ENCODE peak calls at places on chromosome 11, in four cellular contexts. L is Karpas-422, M is upper lobe of right lung, O is left lung. P is an unnamed sample.

GRCh38 chr11:86515297-86516094 is 140.8 kb downstream of the CCDC81 start:
- DNase-seq in L (no peak), M (no peak), O (no peak), P (no peak)

GRCh38 chr11:97860237-97860636 is 1160.5 kb upstream of the CNTN5 start:
- DNase-seq in L (no peak), M (no peak), O (no peak), P (no peak)

GRCh38 chr11:124875401-124875800 is 10.2 kb downstream of the ROBO3 start:
- DNase-seq in L (no peak), M (peak), O (no peak), P (no peak)

GRCh38 chr11:125088576-125089455 is 22.6 kb downstream of the TMEM218 start:
- DNase-seq in L (no peak), M (no peak), O (no peak), P (no peak)

GRCh38 chr11:94873910-94874575 is 99.3 kb downstream of the CWC15 start:
- DNase-seq in L (no peak), M (no peak), O (no peak), P (no peak)

GRCh38 chr11:72528121-72528520 is 93.8 kb upstream of the CLPB start:
- DNase-seq in L (no peak), M (no peak), O (no peak), P (no peak)

GRCh38 chr11:44032304-44033085 is 15.3 kb upstream of the ACCSL start:
- DNase-seq in L (no peak), M (peak), O (peak), P (no peak)

GRCh38 chr11:44036811-44037657 is 10.7 kb upstream of the ACCSL start:
- DNase-seq in L (peak), M (peak), O (peak), P (peak)

GRCh38 chr11:61679893-61680621 is at the start of gene DAGLA:
- DNase-seq in L (peak), M (peak), O (peak), P (peak)

GRCh38 chr11:65132238-65132987 is 1.9 kb downstream of the SYVN1 start:
- DNase-seq in L (peak), M (no peak), O (peak), P (peak)
- H3K4me3 ChIP-seq in L (peak), M (peak), O (peak), P (peak)

GRCh38 chr11:126146454-126147192 is 64.8 kb downstream of the RPUSD4 start:
- DNase-seq in L (peak), M (no peak), O (no peak), P (no peak)
- H3K4me3 ChIP-seq in L (no peak), M (no peak), O (no peak), P (no peak)

DNA sequence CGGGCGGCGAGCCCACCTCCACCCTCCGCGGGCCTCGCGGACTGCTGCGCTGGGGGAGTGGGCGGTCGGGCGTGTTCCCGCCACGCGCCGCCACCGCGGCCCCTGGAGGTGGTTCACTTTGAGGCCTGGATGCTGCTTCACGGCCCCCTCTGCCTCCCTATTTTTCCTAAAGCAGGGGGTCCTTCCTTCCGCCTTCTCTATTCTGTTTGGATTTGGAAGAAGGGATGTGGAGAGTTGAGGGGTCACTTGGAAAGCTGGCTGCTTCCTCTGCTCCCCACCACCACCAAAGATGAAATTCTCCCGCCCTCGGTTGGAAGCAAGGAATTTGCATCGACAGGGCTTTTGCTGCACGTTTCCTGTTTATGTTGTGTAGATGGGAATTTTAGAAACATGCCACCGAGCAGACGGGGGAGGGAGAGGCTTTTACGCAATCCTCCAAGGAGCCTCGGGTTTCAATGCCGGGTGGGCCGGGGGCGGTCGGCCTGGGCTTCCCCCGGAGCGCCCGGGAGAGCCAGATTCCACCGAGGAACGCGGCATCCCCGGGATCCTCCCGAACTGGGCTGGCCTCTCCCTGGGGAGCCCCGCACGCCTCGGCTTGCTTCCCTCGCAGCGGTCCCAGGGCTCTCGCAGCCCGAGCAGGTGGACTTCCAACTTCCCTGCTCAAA is 402 bp upstream of the SBF2 start:
- DNase-seq in L (peak), M (peak), O (peak), P (no peak)
- H3K4me3 ChIP-seq in L (peak), M (peak), O (peak), P (peak)

GRCh38 chr11:36109499-36109849 is 165.6 kb downstream of the LDLRAD3 start:
- DNase-seq in L (no peak), M (no peak), O (no peak), P (no peak)

GRCh38 chr11:36105743-36106581 is 162.1 kb downstream of the LDLRAD3 start:
- DNase-seq in L (no peak), M (no peak), O (no peak), P (no peak)

GRCh38 chr11:36110698-36111410 is 167.0 kb downstream of the LDLRAD3 start:
- DNase-seq in L (no peak), M (no peak), O (no peak), P (no peak)

GRCh38 chr11:36108812-36109498 is 165.1 kb downstream of the LDLRAD3 start:
- DNase-seq in L (no peak), M (no peak), O (no peak), P (no peak)

DNA sequence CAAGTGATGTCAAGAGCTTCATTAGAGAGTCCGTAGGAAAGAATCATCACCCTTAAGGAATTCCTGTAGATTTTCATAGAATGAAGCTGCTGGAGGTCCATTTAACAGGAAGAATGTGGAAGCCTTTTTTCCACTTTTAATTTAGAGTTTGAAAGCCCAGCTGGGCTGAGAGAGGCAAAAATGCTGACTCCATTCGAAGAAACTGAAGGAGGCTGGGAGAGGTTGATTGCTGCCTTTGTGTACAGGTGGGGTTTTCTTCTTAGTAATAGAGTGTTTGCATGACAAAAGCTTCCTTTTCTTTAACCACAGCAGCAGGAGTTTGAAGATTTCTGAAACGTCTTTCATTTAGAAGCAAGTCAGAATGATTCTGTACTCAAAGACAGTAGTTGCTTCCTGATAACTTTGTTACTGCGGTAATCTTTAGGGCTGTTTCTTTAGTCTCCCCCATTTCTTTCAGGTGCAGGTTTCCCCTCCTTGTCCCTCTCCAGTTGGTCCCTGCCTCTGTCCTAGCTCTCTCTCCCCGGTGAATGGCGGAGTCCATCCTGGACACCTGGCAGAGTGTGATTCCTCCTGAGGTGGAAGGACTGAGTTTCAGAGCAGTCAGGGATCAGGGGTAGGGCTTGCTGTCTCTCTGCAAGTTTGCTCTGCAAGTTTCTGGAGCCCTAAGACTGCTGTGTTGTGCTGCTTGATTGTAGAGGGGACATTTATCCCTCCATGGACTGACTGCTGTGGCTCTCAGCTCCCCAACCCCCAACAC is 166.2 kb downstream of the LDLRAD3 start:
- DNase-seq in L (no peak), M (no peak), O (no peak), P (peak)
- H3K4me3 ChIP-seq in L (no peak), M (no peak), O (no peak), P (no peak)

GRCh38 chr11:7577883-7578242 is 64.1 kb downstream of the PPFIBP2 start:
- DNase-seq in L (no peak), M (no peak), O (no peak), P (no peak)
- H3K4me3 ChIP-seq in L (no peak), M (peak), O (peak), P (no peak)

GRCh38 chr11:11769782-11770181 is 72.0 kb upstream of the USP47 start:
- DNase-seq in L (no peak), M (no peak), O (no peak), P (no peak)

GRCh38 chr11:11770274-11770673 is 71.5 kb upstream of the USP47 start:
- DNase-seq in L (no peak), M (no peak), O (no peak), P (no peak)

GRCh38 chr11:11770921-11771484 is 70.8 kb upstream of the USP47 start:
- DNase-seq in L (no peak), M (no peak), O (no peak), P (no peak)

GRCh38 chr11:11774928-11775327 is 66.8 kb upstream of the USP47 start:
- DNase-seq in L (no peak), M (no peak), O (no peak), P (no peak)

DNA sequence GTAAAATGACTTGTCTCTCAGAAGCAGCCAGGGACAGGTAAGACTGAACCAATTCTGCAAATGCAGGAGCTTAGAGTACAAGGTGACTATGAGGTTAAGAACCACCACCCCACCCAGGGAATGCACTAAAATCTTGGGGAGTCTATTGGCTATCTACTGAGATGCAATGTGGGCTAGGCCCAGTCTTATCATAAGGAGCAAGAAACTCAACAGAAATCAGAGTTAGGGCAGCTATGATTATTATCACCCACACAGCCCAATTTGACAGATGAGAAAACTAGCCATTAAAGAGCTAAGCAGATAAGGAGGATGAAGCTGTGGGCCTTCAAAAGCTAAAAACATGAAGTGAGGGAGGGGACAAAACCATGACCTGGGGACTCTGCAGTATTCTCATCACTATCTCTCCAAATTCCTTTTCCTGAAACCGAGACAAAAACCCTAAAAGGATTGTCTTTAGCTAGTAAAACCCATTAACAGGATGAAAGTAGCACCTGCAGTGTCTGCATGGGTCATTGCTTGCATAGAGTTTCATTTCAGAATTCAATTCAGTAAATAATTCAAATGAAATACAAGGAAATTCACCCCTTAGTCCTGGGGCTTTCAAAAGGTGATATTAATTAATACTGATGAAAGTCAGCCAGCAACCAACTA is 68.8 kb upstream of the USP47 start:
- DNase-seq in L (no peak), M (no peak), O (no peak), P (no peak)
- H3K4me3 ChIP-seq in L (no peak), M (no peak), O (no peak), P (no peak)

P was measured in GM12865.